ENCODE peak calls at places on chromosomes 16 and 17, in seven cellular contexts. U, W, I, V, N, S and D are unnamed samples.

GRCh38 chr16:2884041-2884451 is 1.0 kb downstream of the FLYWCH2 start:
- DNase-seq in U (no peak), W (no peak), I (no peak), V (no peak), N (no peak), S (no peak), D (no peak)

GRCh38 chr17:31321481-31321880 is at the start of gene EVI2A:
- DNase-seq in U (peak), W (peak), I (peak), V (peak), N (peak), S (peak), D (peak)

GRCh38 chr16:81313731-81314602 is 795 bp upstream of the GAN start:
- DNase-seq in U (no peak), W (no peak), I (no peak), V (no peak), N (no peak), S (no peak), D (peak)

GRCh38 chr16:2842340-2843000 is 12.4 kb downstream of the ZG16B start:
- DNase-seq in U (peak), W (no peak), I (peak), V (peak), N (peak), S (no peak), D (peak)

GRCh38 chr17:56933868-56934267 is 20.0 kb upstream of the TRIM25 start:
- DNase-seq in U (no peak), W (no peak), I (no peak), V (no peak), N (no peak), S (no peak), D (no peak)

GRCh38 chr16:23060458-23061320 is 88.6 kb downstream of the USP31 start:
- DNase-seq in U (peak), W (peak), I (peak), V (peak), N (peak), S (peak), D (no peak)

GRCh38 chr17:65799869-65800268 is 238.4 kb upstream of the AXIN2 start:
- DNase-seq in U (no peak), W (no peak), I (no peak), V (no peak), N (no peak), S (no peak), D (no peak)

GRCh38 chr17:62760059-62760887 is 47.8 kb downstream of the MARCHF10 start:
- DNase-seq in U (no peak), W (no peak), I (no peak), V (no peak), N (no peak), S (no peak), D (no peak)

GRCh38 chr16:66894948-66895696 is 14.8 kb downstream of the PDP2 start:
- DNase-seq in U (no peak), W (peak), I (peak), V (peak), N (no peak), S (no peak), D (peak)